ENCODE peak calls at places on chromosomes 13 and 19, in seven cellular contexts. Q, A, J, P, E, Z and U are unnamed samples.

GRCh38 chr13:110509478-110509926 is 52.0 kb downstream of the RAB20 start:
- DNase-seq in Q (peak), A (no peak), J (no peak), P (no peak), E (peak), Z (no peak), U (no peak)

GRCh38 chr13:74114641-74115040 is 19.6 kb downstream of the KLF12 start:
- DNase-seq in Q (no peak), A (no peak), J (no peak), P (no peak), E (no peak), Z (no peak), U (no peak)

GRCh38 chr13:95420501-95420900 is 119.2 kb upstream of the ABCC4 start:
- DNase-seq in Q (no peak), A (no peak), J (no peak), P (no peak), E (no peak), Z (peak), U (no peak)

GRCh38 chr19:14544977-14545715 is 15.8 kb downstream of the TECR start:
- DNase-seq in Q (no peak), A (no peak), J (no peak), P (no peak), E (no peak), Z (no peak), U (no peak)

GRCh38 chr19:43503501-43504425 is 783 bp downstream of the PHLDB3 start:
- DNase-seq in Q (peak), A (peak), J (peak), P (peak), E (peak), Z (peak), U (peak)

GRCh38 chr13:42485272-42485671 is 88.7 kb upstream of the TNFSF11 start:
- DNase-seq in Q (no peak), A (peak), J (no peak), P (no peak), E (no peak), Z (no peak), U (no peak)

GRCh38 chr19:16509141-16510061 is 13.2 kb downstream of the C19orf44 start:
- DNase-seq in Q (peak), A (no peak), J (no peak), P (no peak), E (no peak), Z (peak), U (no peak)

GRCh38 chr13:91347996-91348905 is 764 bp downstream of the MIR17HG start:
- DNase-seq in Q (no peak), A (no peak), J (no peak), P (no peak), E (peak), Z (peak), U (peak)

GRCh38 chr19:37966211-37967072 is 59.4 kb downstream of the SIPA1L3 start:
- DNase-seq in Q (peak), A (no peak), J (no peak), P (no peak), E (no peak), Z (peak), U (no peak)

GRCh38 chr19:4175669-4175931 is 6.8 kb downstream of the SIRT6 start:
- DNase-seq in Q (no peak), A (no peak), J (no peak), P (no peak), E (no peak), Z (no peak), U (no peak)

GRCh38 chr19:5128932-5129389 is 160.0 kb downstream of the KDM4B start:
- DNase-seq in Q (no peak), A (no peak), J (no peak), P (no peak), E (peak), Z (no peak), U (no peak)

GRCh38 chr13:90950134-90950533 is 397.4 kb upstream of the MIR17HG start:
- DNase-seq in Q (no peak), A (no peak), J (no peak), P (no peak), E (no peak), Z (no peak), U (no peak)

GRCh38 chr19:58568731-58569130 is 4.4 kb downstream of the MZF1 start:
- DNase-seq in Q (no peak), A (no peak), J (no peak), P (no peak), E (no peak), Z (no peak), U (no peak)

GRCh38 chr13:51663980-51664957 is 80.0 kb downstream of the WDFY2 start:
- DNase-seq in Q (no peak), A (no peak), J (no peak), P (no peak), E (peak), Z (no peak), U (no peak)

GRCh38 chr13:39784347-39784746 is 128.9 kb downstream of the COG6 start:
- DNase-seq in Q (peak), A (no peak), J (no peak), P (no peak), E (peak), Z (no peak), U (no peak)

GRCh38 chr13:110411316-110412105 is 104.4 kb downstream of the COL4A2 start:
- DNase-seq in Q (no peak), A (no peak), J (no peak), P (no peak), E (peak), Z (no peak), U (no peak)

GRCh38 chr19:42317535-42317934 is 4.4 kb downstream of the TMEM145 start:
- DNase-seq in Q (no peak), A (no peak), J (no peak), P (no peak), E (no peak), Z (no peak), U (no peak)

GRCh38 chr19:54041969-54042606 is 21.6 kb downstream of the VSTM1 start:
- DNase-seq in Q (no peak), A (peak), J (no peak), P (peak), E (no peak), Z (no peak), U (no peak)

GRCh38 chr13:51453959-51454703 is 1.3 kb upstream of the INTS6 start:
- DNase-seq in Q (peak), A (peak), J (no peak), P (no peak), E (peak), Z (no peak), U (peak)

GRCh38 chr19:30076101-30076551 is 134.1 kb downstream of the URI1 start:
- DNase-seq in Q (no peak), A (peak), J (peak), P (peak), E (no peak), Z (no peak), U (no peak)

GRCh38 chr19:57438925-57439324 is 3.8 kb downstream of the ZNF749 start:
- DNase-seq in Q (no peak), A (peak), J (peak), P (peak), E (no peak), Z (no peak), U (no peak)

GRCh38 chr19:10612515-10613119 is 12.7 kb upstream of the SLC44A2 start:
- DNase-seq in Q (no peak), A (no peak), J (no peak), P (no peak), E (no peak), Z (no peak), U (no peak)

GRCh38 chr13:86282450-86282849 is 483.2 kb upstream of the SLITRK6 start:
- DNase-seq in Q (no peak), A (no peak), J (no peak), P (no peak), E (no peak), Z (no peak), U (peak)

GRCh38 chr19:4444765-4445741 is 12.5 kb downstream of the UBXN6 start:
- DNase-seq in Q (no peak), A (no peak), J (peak), P (no peak), E (no peak), Z (no peak), U (no peak)

GRCh38 chr13:47114030-47114429 is 217.2 kb upstream of the HTR2A start:
- DNase-seq in Q (peak), A (no peak), J (no peak), P (no peak), E (peak), Z (no peak), U (no peak)

GRCh38 chr19:14072535-14073231 is at the start of gene MISP3:
- DNase-seq in Q (no peak), A (no peak), J (no peak), P (no peak), E (peak), Z (peak), U (no peak)

GRCh38 chr19:16076958-16077611 is 790 bp downstream of the TPM4 start:
- DNase-seq in Q (no peak), A (peak), J (peak), P (no peak), E (no peak), Z (no peak), U (no peak)

GRCh38 chr19:21569497-21569870 is 64.1 kb downstream of the ZNF429 start:
- DNase-seq in Q (no peak), A (no peak), J (no peak), P (no peak), E (no peak), Z (peak), U (no peak)

GRCh38 chr13:73857106-73857505 is 277.1 kb downstream of the KLF12 start:
- DNase-seq in Q (no peak), A (no peak), J (no peak), P (no peak), E (no peak), Z (no peak), U (no peak)

GRCh38 chr19:33098023-33098652 is 17.2 kb downstream of the GPATCH1 start:
- DNase-seq in Q (no peak), A (no peak), J (no peak), P (no peak), E (no peak), Z (peak), U (no peak)

GRCh38 chr19:55549500-55550320 is 4.4 kb upstream of the SBK3 start:
- DNase-seq in Q (peak), A (peak), J (peak), P (peak), E (peak), Z (peak), U (peak)

GRCh38 chr13:104984296-104984818 is 1551.1 kb downstream of the EFNB2 start:
- DNase-seq in Q (peak), A (no peak), J (no peak), P (no peak), E (peak), Z (no peak), U (no peak)

GRCh38 chr19:1252818-1253513 is 4.6 kb downstream of the MIDN start:
- DNase-seq in Q (peak), A (peak), J (no peak), P (no peak), E (peak), Z (peak), U (no peak)

GRCh38 chr19:1254530-1255185 is 6.3 kb downstream of the MIDN start:
- DNase-seq in Q (no peak), A (no peak), J (no peak), P (no peak), E (no peak), Z (no peak), U (no peak)

GRCh38 chr19:1252221-1252817 is 3.9 kb downstream of the MIDN start:
- DNase-seq in Q (peak), A (peak), J (no peak), P (no peak), E (peak), Z (peak), U (no peak)

GRCh38 chr19:1254081-1254527 is 5.7 kb downstream of the MIDN start:
- DNase-seq in Q (no peak), A (no peak), J (no peak), P (no peak), E (no peak), Z (no peak), U (no peak)

GRCh38 chr19:1253514-1254080 is 5.2 kb downstream of the MIDN start:
- DNase-seq in Q (peak), A (no peak), J (no peak), P (no peak), E (no peak), Z (no peak), U (no peak)
- H3K4me2 ChIP-seq in Q (peak), A (no peak), J (no peak), P (no peak), E (peak), Z (peak), U (no peak)

GRCh38 chr13:97502691-97503090 is 68.7 kb downstream of the RAP2A start:
- DNase-seq in Q (no peak), A (no peak), J (no peak), P (no peak), E (peak), Z (no peak), U (no peak)
- H3K23ac ChIP-seq in Q (no peak), A (no peak), J (no peak), P (no peak), E (no peak), Z (no peak), U (no peak)

GRCh38 chr13:75178436-75178835 is 303.5 kb downstream of the TBC1D4 start:
- DNase-seq in Q (no peak), A (no peak), J (no peak), P (no peak), E (no peak), Z (no peak), U (no peak)

GRCh38 chr13:75181906-75182305 is 300.1 kb downstream of the TBC1D4 start:
- DNase-seq in Q (peak), A (no peak), J (no peak), P (no peak), E (peak), Z (peak), U (no peak)

GRCh38 chr13:75175575-75175974 is 306.4 kb downstream of the TBC1D4 start:
- DNase-seq in Q (peak), A (no peak), J (no peak), P (no peak), E (no peak), Z (no peak), U (no peak)

GRCh38 chr13:75186384-75186783 is 295.6 kb downstream of the TBC1D4 start:
- DNase-seq in Q (no peak), A (no peak), J (no peak), P (no peak), E (peak), Z (no peak), U (no peak)

DNA sequence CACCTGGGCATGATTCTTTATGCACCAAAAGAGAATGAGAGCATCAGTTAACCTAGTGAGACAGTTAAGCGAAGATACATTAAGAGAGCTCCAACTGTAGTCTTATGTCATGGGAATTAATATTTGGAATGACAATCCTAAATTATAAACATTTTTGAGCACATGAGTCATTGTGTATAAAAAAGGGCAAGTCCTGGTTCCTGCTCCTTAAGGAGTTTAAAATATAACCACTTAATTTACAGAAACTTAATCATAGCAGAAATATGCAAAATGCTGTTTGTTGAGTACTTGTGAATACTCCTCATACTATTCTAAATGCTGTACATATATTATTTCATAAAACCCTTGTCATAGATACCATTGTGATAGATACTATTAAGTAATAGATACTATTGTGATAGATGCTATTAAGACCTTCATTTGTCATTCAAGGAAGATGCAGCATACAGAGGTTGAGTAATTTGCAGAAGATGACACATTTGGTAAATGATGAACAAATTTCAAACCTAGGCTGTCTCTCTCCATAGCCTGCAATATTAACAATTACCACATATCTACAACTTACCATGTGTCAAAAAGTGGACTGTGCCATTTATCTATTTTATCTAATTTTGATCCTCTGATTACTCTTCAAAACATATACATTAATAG is 301.0 kb downstream of the TBC1D4 start:
- DNase-seq in Q (peak), A (no peak), J (no peak), P (no peak), E (peak), Z (no peak), U (no peak)
- H3K4me2 ChIP-seq in Q (no peak), A (no peak), J (no peak), P (no peak), E (no peak), Z (no peak), U (no peak)

DNA sequence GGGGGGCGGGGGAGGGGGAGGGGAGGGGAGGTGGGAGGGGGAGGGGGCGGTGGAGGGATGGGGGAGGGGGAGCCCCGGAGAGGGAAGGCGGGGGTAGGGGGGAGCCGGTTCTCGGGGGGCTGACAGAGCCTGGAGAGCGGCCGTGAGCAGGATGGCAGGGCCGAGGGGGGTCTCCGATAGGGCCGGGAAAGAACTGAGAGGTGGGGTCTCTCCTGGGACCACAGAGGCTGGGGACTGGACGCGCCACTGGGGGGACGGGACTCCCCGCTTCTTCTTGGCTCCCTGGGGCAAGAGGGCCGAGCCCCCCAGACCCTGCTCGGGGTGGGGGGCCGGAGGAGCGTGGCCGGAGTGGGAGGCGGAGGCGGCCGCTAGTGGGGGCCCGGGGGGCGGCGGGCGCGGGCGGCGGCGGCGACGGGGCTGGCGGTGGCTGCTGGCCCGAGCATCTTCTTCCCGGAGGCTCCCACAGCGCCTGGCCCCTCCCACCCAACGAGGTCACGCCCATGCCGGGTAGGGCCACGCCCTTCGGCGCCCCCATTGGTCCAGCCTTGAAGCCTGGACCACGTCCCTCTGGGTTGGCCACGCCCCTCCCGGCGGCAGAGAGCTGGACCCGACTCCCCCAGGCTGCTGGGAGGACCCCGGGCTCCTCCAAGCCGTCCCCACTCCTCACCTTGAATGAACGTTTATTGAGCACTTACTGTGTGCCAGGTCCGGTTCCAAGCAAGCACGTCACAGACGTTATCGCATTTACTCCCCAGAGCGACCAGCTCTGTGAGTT is at the start of gene NOVA2:
- DNase-seq in Q (peak), A (peak), J (peak), P (peak), E (peak), Z (peak), U (peak)
- H3K23ac ChIP-seq in Q (no peak), A (no peak), J (no peak), P (no peak), E (no peak), Z (no peak), U (peak)